ENCODE peak calls at places on chromosomes 13 and 19, in four cellular contexts. U is activated T-helper 9 cell treated with anti-CD3 and anti-CD28 coated beads, Interleukin-2, amount 50 U/mL, for 16 hours; I is heart right ventricle; E is midbrain. K is an unnamed sample.

GRCh38 chr19:45100797-45101196 is 7.8 kb downstream of the PPP1R37 start:
- DNase-seq in U (no peak), I (no peak), E (no peak), K (no peak)

GRCh38 chr19:42514449-42514848 is 13.8 kb downstream of the CEACAM1 start:
- DNase-seq in U (no peak), I (no peak), E (no peak), K (no peak)

GRCh38 chr13:60990032-60990733 is 425.5 kb downstream of the PCDH20 start:
- DNase-seq in U (no peak), I (no peak), E (no peak), K (no peak)

GRCh38 chr13:20685042-20685441 is 18.5 kb upstream of the IL17D start:
- DNase-seq in U (no peak), I (no peak), E (no peak), K (no peak)

GRCh38 chr13:33123066-33123940 is 107.1 kb downstream of the KL start:
- DNase-seq in U (no peak), I (peak; percentile 31), E (peak; percentile 33), K (no peak)

GRCh38 chr13:91241249-91241648 is 106.2 kb upstream of the MIR17HG start:
- DNase-seq in U (no peak), I (no peak), E (no peak), K (no peak)

GRCh38 chr19:30431591-30431990 is 59.4 kb downstream of the ZNF536 start:
- DNase-seq in U (no peak), I (no peak), E (no peak), K (no peak)

GRCh38 chr13:112670118-112670517 is 19.7 kb upstream of the ATP11A start:
- DNase-seq in U (no peak), I (no peak), E (no peak), K (no peak)

GRCh38 chr13:46211116-46211515 is 612 bp upstream of the LRRC63 start:
- DNase-seq in U (peak; percentile 3), I (no peak), E (peak; percentile 49), K (no peak)

GRCh38 chr19:36939153-36939552 is 23.0 kb downstream of the ZNF568 start:
- DNase-seq in U (no peak), I (no peak), E (no peak), K (no peak)

GRCh38 chr19:5130371-5131030 is 161.6 kb downstream of the KDM4B start:
- DNase-seq in U (peak; percentile 20), I (no peak), E (no peak), K (peak; percentile 84)

GRCh38 chr19:46731007-46731501 is 14.1 kb upstream of the PRKD2 start:
- DNase-seq in U (no peak), I (no peak), E (no peak), K (no peak)

GRCh38 chr19:3029070-3029923 is at the start of gene TLE2:
- DNase-seq in U (no peak), I (no peak), E (no peak), K (no peak)

GRCh38 chr13:113095146-113096051 is 10.2 kb upstream of the F7 start:
- DNase-seq in U (no peak), I (no peak), E (no peak), K (no peak)

GRCh38 chr19:39916851-39917396 is 17.5 kb downstream of the FCGBP start:
- DNase-seq in U (no peak), I (no peak), E (peak; percentile 1), K (no peak)

GRCh38 chr13:22080832-22081231 is 410.0 kb downstream of the FGF9 start:
- DNase-seq in U (no peak), I (no peak), E (no peak), K (no peak)

GRCh38 chr19:13036366-13036976 is 41.2 kb downstream of the NFIX start:
- DNase-seq in U (no peak), I (no peak), E (no peak), K (no peak)

GRCh38 chr19:10763828-10764339 is 46.0 kb downstream of the DNM2 start:
- DNase-seq in U (no peak), I (no peak), E (no peak), K (no peak)

GRCh38 chr13:108960006-108960405 is 330.6 kb downstream of the MYO16 start:
- DNase-seq in U (no peak), I (no peak), E (no peak), K (no peak)

GRCh38 chr19:13082192-13083007 is 20.3 kb downstream of the LYL1 start:
- DNase-seq in U (no peak), I (no peak), E (no peak), K (no peak)

GRCh38 chr13:63435668-63436275 is 2020.1 kb upstream of the PCDH20 start:
- DNase-seq in U (no peak), I (no peak), E (no peak), K (no peak)

GRCh38 chr19:55681131-55682087 is 6.4 kb downstream of the EPN1 start:
- DNase-seq in U (no peak), I (no peak), E (no peak), K (no peak)

GRCh38 chr19:45244133-45244532 is 1.1 kb downstream of the EXOC3L2 start:
- DNase-seq in U (no peak), I (no peak), E (no peak), K (no peak)

GRCh38 chr19:23991170-23991569 is 76.5 kb downstream of the ZNF726 start:
- DNase-seq in U (no peak), I (no peak), E (no peak), K (no peak)

GRCh38 chr13:110017379-110017778 is 231.0 kb upstream of the IRS2 start:
- DNase-seq in U (no peak), I (no peak), E (no peak), K (no peak)

GRCh38 chr19:44662686-44663085 is 8.6 kb upstream of the CEACAM19 start:
- DNase-seq in U (no peak), I (no peak), E (no peak), K (no peak)

GRCh38 chr19:21838646-21839045 is 2.7 kb upstream of the ZNF43 start:
- DNase-seq in U (no peak), I (no peak), E (no peak), K (no peak)

GRCh38 chr13:87903568-87903967 is 232.4 kb downstream of the SLITRK5 start:
- DNase-seq in U (no peak), I (no peak), E (no peak), K (no peak)

GRCh38 chr13:91882918-91883317 is 484.5 kb downstream of the GPC5 start:
- DNase-seq in U (no peak), I (no peak), E (no peak), K (no peak)

GRCh38 chr13:70816853-70817252 is 708.6 kb upstream of the KLHL1 start:
- DNase-seq in U (no peak), I (no peak), E (no peak), K (no peak)